ENCODE peak calls at places on chromosomes 2 and 18, in six cellular contexts. H is cardiac fibroblast, F is epithelial cell of esophagus, Y is cardiac muscle cell, R is Peyer's patch, V is transverse colon. N is an unnamed sample.
A peak's percentile ranks its signal among the peaks of the same experiment; 100 is the strongest.

GRCh38 chr2:239157269-239157668 is 243.6 kb downstream of the HDAC4 start:
- DNase-seq in V (no peak), Y (no peak), F (no peak), R (peak; percentile 43), H (no peak), N (no peak)

GRCh38 chr2:150424361-150424760 is 63.1 kb downstream of the RND3 start:
- DNase-seq in V (no peak), H (no peak), F (no peak), Y (no peak), R (no peak), N (no peak)

GRCh38 chr18:76756491-76757288 is 65.7 kb upstream of the ZNF236 start:
- DNase-seq in F (no peak), Y (no peak), H (no peak), V (peak; percentile 19), R (no peak), N (no peak)

GRCh38 chr18:53947092-53947640 is 277.3 kb downstream of the MBD2 start:
- DNase-seq in F (peak; percentile 31), R (no peak), Y (no peak), H (no peak), V (no peak), N (peak; percentile 56)

GRCh38 chr2:234730066-234730640 is 221.7 kb upstream of the SH3BP4 start:
- DNase-seq in F (no peak), Y (no peak), H (no peak), V (no peak), R (no peak), N (peak; percentile 44)

GRCh38 chr2:211367252-211367651 is 810.9 kb downstream of the CPS1 start:
- DNase-seq in H (no peak), R (no peak), F (peak; percentile 88), Y (no peak), V (no peak), N (no peak)

GRCh38 chr2:134738150-134738865 is 19.5 kb upstream of the TMEM163 start:
- DNase-seq in H (peak; percentile 21), Y (no peak), V (no peak), R (no peak), F (no peak), N (no peak)

GRCh38 chr2:128323501-128323931 is 4.8 kb upstream of the HS6ST1 start:
- DNase-seq in H (no peak), V (no peak), F (no peak), R (peak; percentile 37), Y (no peak), N (no peak)

GRCh38 chr18:11899063-11899462 is 9.1 kb downstream of the MPPE1 start:
- DNase-seq in R (no peak), F (no peak), H (no peak), Y (no peak), V (no peak), N (no peak)

GRCh38 chr18:3395466-3395865 is 54.5 kb upstream of the TGIF1 start:
- DNase-seq in R (no peak), F (no peak), H (no peak), Y (no peak), V (no peak), N (no peak)

GRCh38 chr18:34707670-34708069 is 2.4 kb upstream of the DTNA start:
- DNase-seq in V (peak; percentile 32), Y (peak; percentile 66), F (peak; percentile 92), R (peak; percentile 52), H (peak; percentile 94), N (peak; percentile 69)

DNA sequence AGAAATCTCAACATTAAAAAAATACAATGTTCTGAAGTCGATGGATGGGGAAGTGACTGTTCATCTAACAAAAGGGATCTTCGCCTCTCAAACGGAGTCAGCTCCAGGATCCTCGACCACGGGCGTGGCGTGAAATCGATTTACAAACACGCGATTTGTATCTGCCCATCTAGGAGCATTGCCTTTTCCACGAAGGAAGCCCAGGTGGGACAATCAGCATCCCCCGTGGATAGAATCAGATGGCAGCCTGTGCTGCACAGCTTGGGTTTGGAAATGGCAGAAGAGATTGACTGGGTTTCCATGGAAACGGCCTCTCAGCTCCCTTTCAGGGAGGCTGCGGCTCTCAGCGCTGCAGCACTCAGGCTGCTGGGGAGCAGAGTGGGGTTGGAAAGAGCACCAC is 110.8 kb upstream of the PXDN start:
- DNase-seq in V (no peak), Y (peak; percentile 73), H (no peak), F (no peak), R (peak; percentile 21), N (no peak)
- H3K4me3 ChIP-seq in V (no peak overlapping the region), Y (peak overlapping the region; percentile 20), H (no peak overlapping the region), F (no peak overlapping the region), R (no peak overlapping the region), N (no peak overlapping the region)

GRCh38 chr18:22167091-22167470 is 2.3 kb upstream of the GATA6 start:
- DNase-seq in H (no peak), V (no peak), R (no peak), Y (no peak), F (no peak), N (no peak)

GRCh38 chr18:22169889-22170420 is 566 bp downstream of the GATA6 start:
- DNase-seq in R (no peak), V (no peak), Y (peak; percentile 62), H (peak; percentile 60), F (no peak), N (no peak)

GRCh38 chr18:22169011-22169888 is at the start of gene GATA6:
- DNase-seq in H (peak; percentile 99), F (peak; percentile 88), R (peak; percentile 93), Y (peak; percentile 96), V (peak; percentile 91), N (no peak)

GRCh38 chr18:22167471-22168151 is 1.8 kb upstream of the GATA6 start:
- DNase-seq in Y (peak; percentile 68), F (peak; percentile 34), V (peak; percentile 60), H (peak; percentile 69), R (no peak), N (no peak)

DNA sequence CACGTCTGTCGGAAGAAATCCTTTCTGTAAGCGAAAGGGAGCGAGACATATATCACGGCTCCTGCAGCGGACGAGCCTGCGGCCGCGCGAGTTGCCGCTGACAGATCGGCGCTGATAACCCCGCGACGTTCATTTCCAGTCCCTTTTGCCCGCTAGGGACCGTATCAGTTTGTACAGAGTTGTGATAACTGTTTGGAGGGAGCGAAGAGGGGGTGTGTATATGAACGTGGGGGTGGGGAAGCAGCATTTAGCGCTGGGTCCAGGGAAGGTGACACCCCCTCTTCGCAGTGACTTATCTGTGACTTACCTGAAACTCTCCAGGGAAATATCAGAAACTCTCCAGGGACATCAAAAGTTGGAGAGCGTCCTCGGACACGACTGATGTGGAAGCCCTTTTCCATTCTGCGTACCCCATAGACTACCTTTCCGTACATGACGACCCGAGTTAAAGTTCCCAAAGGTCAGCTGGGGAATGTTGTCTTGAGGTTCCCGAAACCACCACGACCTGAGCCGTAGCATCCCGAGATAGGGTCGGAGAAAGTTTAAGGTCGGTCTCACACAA is 948 bp upstream of the GATA6 start:
- DNase-seq in H (peak; percentile 22), V (peak; percentile 56), Y (peak; percentile 86), R (peak; percentile 68), F (peak; percentile 46), N (no peak)
- TF ChIP-seq CTCF in H (no peak), V (peak; percentile 16), Y (peak; percentile 6), R (no peak), F (peak; percentile 24), N (no peak)

GRCh38 chr2:201432038-201432437 is 19.2 kb downstream of the TRAK2 start:
- DNase-seq in F (peak; percentile 74), R (no peak), V (no peak), Y (no peak), H (peak; percentile 72), N (no peak)
- H3K4me3 ChIP-seq in F (no peak overlapping the region), R (no peak overlapping the region), V (no peak overlapping the region), Y (no peak overlapping the region), H (no peak overlapping the region), N (no peak overlapping the region)

GRCh38 chr2:55437515-55438390 is 18.1 kb upstream of the CCDC88A start:
- DNase-seq in V (no peak), H (no peak), F (no peak), Y (no peak), R (no peak), N (no peak)

GRCh38 chr2:55430536-55430935 is 10.9 kb upstream of the CCDC88A start:
- DNase-seq in H (peak; percentile 43), F (no peak), V (no peak), R (no peak), Y (no peak), N (no peak)

GRCh38 chr2:55428258-55428657 is 8.6 kb upstream of the CCDC88A start:
- DNase-seq in Y (no peak), V (no peak), F (peak; percentile 63), H (no peak), R (no peak), N (no peak)

DNA sequence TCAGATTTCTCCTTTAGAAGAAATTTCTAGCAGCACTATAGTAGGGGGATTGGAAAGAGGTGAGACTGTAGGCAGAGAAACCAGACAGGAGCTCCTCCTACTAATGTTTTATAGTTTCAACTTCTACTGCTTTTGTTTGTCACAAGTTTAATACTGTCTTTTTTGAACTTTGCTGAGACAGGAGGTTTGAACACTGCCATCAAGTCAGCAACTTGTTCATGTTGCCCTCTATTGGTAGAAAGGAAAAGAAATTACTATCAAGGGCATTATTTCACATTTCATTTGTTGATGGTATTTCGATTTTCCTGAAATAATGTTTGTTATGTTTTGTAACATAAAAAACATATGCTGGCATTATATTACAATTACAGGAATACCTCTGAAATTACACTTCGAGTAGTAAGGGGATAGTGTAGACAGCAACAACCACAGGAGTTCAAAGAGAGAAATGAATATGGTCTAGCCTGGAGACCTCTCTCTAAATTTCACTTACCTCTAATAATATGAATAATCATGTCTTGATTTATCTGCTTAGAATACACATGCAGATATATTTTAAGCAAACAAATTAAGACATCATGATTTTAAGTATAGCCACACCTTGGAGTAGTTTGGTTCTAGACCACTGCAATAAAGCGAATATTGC is 12.4 kb upstream of the CCDC88A start:
- DNase-seq in Y (no peak), H (peak; percentile 71), F (peak; percentile 46), R (no peak), V (no peak), N (no peak)
- TF ChIP-seq CTCF in Y (peak; percentile 72), H (peak; percentile 56), F (peak; percentile 61), R (peak; percentile 49), V (peak; percentile 59), N (peak; percentile 65)

DNA sequence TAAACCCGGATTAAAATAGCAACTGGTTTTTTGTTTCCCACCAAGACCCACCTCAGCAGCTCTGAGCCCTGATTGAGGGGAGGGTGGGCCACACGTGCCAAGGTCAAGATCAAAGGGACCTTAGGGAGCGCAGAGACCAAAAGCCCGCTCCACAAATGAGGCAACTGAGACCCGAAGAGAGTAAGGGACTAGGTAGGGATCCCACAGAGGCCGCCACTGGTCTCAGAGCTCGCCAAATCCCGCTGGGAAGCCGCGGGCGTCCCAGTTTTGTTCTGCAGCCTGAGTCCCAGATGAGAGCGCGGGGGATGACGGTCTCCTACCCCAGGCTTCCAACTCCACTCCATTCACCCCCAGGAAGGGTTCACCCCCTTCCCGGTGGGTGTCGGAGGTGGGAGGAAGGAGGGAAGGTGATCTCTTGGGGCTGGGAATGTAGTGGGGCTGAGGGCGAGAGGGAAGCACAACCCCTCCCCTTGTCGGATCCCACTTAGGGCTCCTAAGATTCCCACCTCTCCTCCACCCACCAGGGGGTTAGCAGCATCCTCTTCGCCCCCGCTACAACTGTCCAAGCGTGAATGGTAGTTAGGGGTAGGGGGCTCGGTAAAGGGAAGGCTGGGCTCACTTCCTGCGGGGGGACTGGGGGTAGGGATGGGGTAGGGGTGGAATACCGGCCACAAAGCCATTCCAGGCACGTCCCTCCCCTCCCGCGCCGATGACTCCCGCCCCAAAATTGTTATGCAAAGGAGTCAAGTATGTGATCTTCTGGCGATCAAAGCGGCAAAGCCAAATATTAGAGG is 7.3 kb upstream of the EN1 start:
- DNase-seq in R (no peak), V (no peak), Y (no peak), H (no peak), F (no peak), N (no peak)
- H3K4me3 ChIP-seq in R (no peak overlapping the region), V (no peak overlapping the region), Y (peak overlapping the region; percentile 23), H (no peak overlapping the region), F (no peak overlapping the region), N (no peak overlapping the region)

GRCh38 chr2:200705305-200705985 is 106.3 kb upstream of the BZW1 start:
- DNase-seq in Y (no peak), H (peak; percentile 42), R (no peak), V (no peak), F (peak; percentile 30), N (no peak)
- TF ChIP-seq CTCF in Y (peak; percentile 46), H (peak; percentile 46), R (no peak), V (no peak), F (peak; percentile 41), N (peak; percentile 44)